ENCODE peak calls at places on chromosome 13, in nine cellular contexts. A is endothelial cell, D is astrocyte of the cerebellum, W is Calu3, O is esophagus squamous epithelium, Y is upper lobe of left lung, T is transverse colon, F is kidney epithelial cell, R is neural crest cell. V is an unnamed sample.

GRCh38 chr13:109529964-109530363 is 256.4 kb downstream of the IRS2 start:
- DNase-seq in A (no peak), D (no peak), W (no peak), O (no peak), Y (no peak), T (no peak), F (no peak), R (no peak), V (no peak)

GRCh38 chr13:52968074-52968700 is 60.4 kb upstream of the OLFM4 start:
- DNase-seq in A (peak), D (peak), W (peak), O (no peak), Y (no peak), T (peak), F (peak), R (peak), V (peak)

GRCh38 chr13:73860501-73860900 is 273.7 kb downstream of the KLF12 start:
- DNase-seq in A (no peak), D (no peak), W (no peak), O (no peak), Y (no peak), T (no peak), F (no peak), R (no peak), V (no peak)

GRCh38 chr13:23969672-23970071 is 72.4 kb upstream of the C1QTNF9B start:
- DNase-seq in A (no peak), D (no peak), W (no peak), O (no peak), Y (no peak), T (no peak), F (no peak), R (no peak), V (no peak)

GRCh38 chr13:45255253-45255987 is 54.6 kb upstream of the KCTD4 start:
- DNase-seq in A (no peak), D (no peak), W (no peak), O (no peak), Y (no peak), T (no peak), F (no peak), R (no peak), V (no peak)

GRCh38 chr13:48265217-48265815 is 32.3 kb downstream of the ITM2B start:
- DNase-seq in A (no peak), D (no peak), W (no peak), O (no peak), Y (no peak), T (peak), F (no peak), R (no peak), V (peak)

GRCh38 chr13:30880756-30881155 is 25.3 kb upstream of the MEDAG start:
- DNase-seq in A (no peak), D (peak), W (no peak), O (no peak), Y (no peak), T (no peak), F (no peak), R (no peak), V (no peak)

GRCh38 chr13:102346769-102347168 is 55.1 kb downstream of the FGF14 start:
- DNase-seq in A (no peak), D (no peak), W (no peak), O (no peak), Y (no peak), T (no peak), F (no peak), R (no peak), V (no peak)

GRCh38 chr13:79541426-79542049 is 60.6 kb downstream of the NDFIP2 start:
- DNase-seq in A (peak), D (peak), W (peak), O (no peak), Y (no peak), T (no peak), F (no peak), R (no peak), V (no peak)

GRCh38 chr13:113726961-113727411 is 32.0 kb upstream of the TMEM255B start:
- DNase-seq in A (no peak), D (no peak), W (no peak), O (no peak), Y (no peak), T (no peak), F (no peak), R (no peak), V (no peak)

GRCh38 chr13:22839554-22840286 is 341.1 kb upstream of the SGCG start:
- DNase-seq in A (no peak), D (no peak), W (no peak), O (no peak), Y (no peak), T (no peak), F (no peak), R (no peak), V (no peak)

GRCh38 chr13:33999830-34000605 is 182.1 kb downstream of the RFC3 start:
- DNase-seq in A (no peak), D (no peak), W (no peak), O (no peak), Y (no peak), T (no peak), F (no peak), R (no peak), V (no peak)

GRCh38 chr13:44148159-44148929 is 225.3 kb upstream of the SERP2 start:
- DNase-seq in A (no peak), D (no peak), W (no peak), O (no peak), Y (no peak), T (no peak), F (no peak), R (no peak), V (no peak)

GRCh38 chr13:19607523-19608078 is 25.9 kb upstream of the MPHOSPH8 start:
- DNase-seq in A (no peak), D (no peak), W (no peak), O (no peak), Y (no peak), T (no peak), F (no peak), R (no peak), V (no peak)

GRCh38 chr13:99829593-99830239 is 141.9 kb downstream of the ZIC5 start:
- DNase-seq in A (no peak), D (no peak), W (no peak), O (no peak), Y (no peak), T (no peak), F (no peak), R (no peak), V (no peak)

GRCh38 chr13:31001647-31002046 is 69.2 kb downstream of the TEX26 start:
- DNase-seq in A (no peak), D (no peak), W (no peak), O (no peak), Y (no peak), T (no peak), F (no peak), R (no peak), V (no peak)

GRCh38 chr13:100633461-100633860 is 41.1 kb downstream of the TMTC4 start:
- DNase-seq in A (no peak), D (peak), W (no peak), O (no peak), Y (no peak), T (no peak), F (peak), R (no peak), V (no peak)

GRCh38 chr13:77429320-77430142 is 102.6 kb upstream of the MYCBP2 start:
- DNase-seq in A (no peak), D (peak), W (no peak), O (no peak), Y (no peak), T (no peak), F (no peak), R (no peak), V (peak)

GRCh38 chr13:112061367-112062046 is 5.4 kb upstream of the SOX1 start:
- DNase-seq in A (no peak), D (no peak), W (no peak), O (no peak), Y (peak), T (no peak), F (no peak), R (no peak), V (no peak)

GRCh38 chr13:54361460-54361859 is 1332.8 kb downstream of the OLFM4 start:
- DNase-seq in A (no peak), D (no peak), W (no peak), O (no peak), Y (no peak), T (no peak), F (no peak), R (no peak), V (no peak)

GRCh38 chr13:78649997-78650724 is 8.8 kb downstream of the OBI1 start:
- DNase-seq in A (no peak), D (no peak), W (no peak), O (no peak), Y (no peak), T (no peak), F (no peak), R (no peak), V (no peak)

GRCh38 chr13:57843555-57843954 is 212.0 kb downstream of the PCDH17 start:
- DNase-seq in A (no peak), D (no peak), W (no peak), O (no peak), Y (no peak), T (no peak), F (no peak), R (no peak), V (no peak)

GRCh38 chr13:107351305-107351704 is 783.4 kb upstream of the ARGLU1 start:
- DNase-seq in A (no peak), D (no peak), W (no peak), O (no peak), Y (no peak), T (no peak), F (no peak), R (no peak), V (no peak)

GRCh38 chr13:30088312-30088855 is 219.0 kb downstream of the KATNAL1 start:
- DNase-seq in A (no peak), D (no peak), W (no peak), O (no peak), Y (no peak), T (no peak), F (no peak), R (no peak), V (no peak)

GRCh38 chr13:21530656-21531055 is 71.6 kb upstream of the ZDHHC20 start:
- DNase-seq in A (no peak), D (no peak), W (no peak), O (no peak), Y (peak), T (no peak), F (no peak), R (no peak), V (no peak)

GRCh38 chr13:33514362-33514761 is 228.8 kb upstream of the STARD13 start:
- DNase-seq in A (no peak), D (no peak), W (no peak), O (no peak), Y (no peak), T (no peak), F (no peak), R (no peak), V (no peak)

DNA sequence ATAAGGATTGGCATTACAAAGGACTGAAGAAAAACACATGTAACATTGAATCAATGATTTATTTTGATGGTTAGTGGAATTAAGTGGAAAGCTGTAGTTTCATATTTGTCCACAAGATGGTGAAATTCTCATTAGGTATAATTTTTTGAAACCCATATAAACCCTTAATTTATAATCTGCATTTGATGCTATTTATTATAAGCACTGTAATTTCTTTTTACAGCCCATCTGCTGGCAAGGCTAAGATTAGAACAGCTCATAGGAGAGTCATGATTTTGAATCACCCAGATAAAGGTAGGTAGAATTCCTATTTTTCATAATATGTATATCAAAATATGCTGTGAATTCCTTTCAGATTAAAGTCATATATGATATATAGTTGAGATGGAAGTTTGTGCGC is 62.2 kb downstream of the DNAJC15 start:
- DNase-seq in A (no peak), D (peak), W (no peak), O (no peak), Y (no peak), T (no peak), F (no peak), R (no peak), V (no peak)
- TF ChIP-seq CTCF in A (peak), D (peak), W (peak), O (peak), Y (peak), T (peak), F (peak), R (peak), V (no peak)

GRCh38 chr13:41658057-41658642 is 200.8 kb downstream of the RGCC start:
- DNase-seq in A (no peak), D (peak), W (no peak), O (no peak), Y (no peak), T (no peak), F (no peak), R (no peak), V (no peak)
- TF ChIP-seq CTCF in A (no peak), D (no peak), W (no peak), O (no peak), Y (no peak), T (no peak), F (no peak), R (no peak), V (no peak)

GRCh38 chr13:94090773-94091172 is 388.7 kb downstream of the DCT start:
- DNase-seq in A (no peak), D (no peak), W (no peak), O (no peak), Y (no peak), T (no peak), F (no peak), R (no peak), V (no peak)
- TF ChIP-seq CTCF in A (no peak), D (no peak), W (no peak), O (no peak), Y (no peak), T (no peak), F (no peak), R (no peak), V (no peak)

GRCh38 chr13:98189841-98190505 is 12.9 kb upstream of the RNF113B start:
- DNase-seq in A (no peak), D (no peak), W (no peak), O (no peak), Y (no peak), T (no peak), F (no peak), R (no peak), V (no peak)
- TF ChIP-seq CTCF in A (no peak), D (no peak), W (no peak), O (no peak), Y (no peak), T (no peak), F (no peak), R (peak), V (no peak)

GRCh38 chr13:81957121-81957520 is 1616.2 kb upstream of the SPRY2 start:
- DNase-seq in A (no peak), D (no peak), W (no peak), O (no peak), Y (no peak), T (no peak), F (no peak), R (no peak), V (no peak)
- TF ChIP-seq CTCF in A (peak), D (no peak), W (no peak), O (no peak), Y (no peak), T (no peak), F (peak), R (peak), V (no peak)